ENCODE peak calls at places on chromosomes 12 and 14, in seven cellular contexts. O is endothelial cell; I is foreskin fibroblast; M is effector CD8-positive, alpha-beta T cell; S is T follicular helper cell; T is H54; Y is fibroblast of villous mesenchyme. L is an unnamed sample.

GRCh38 chr14:59425322-59425945 is 39.7 kb downstream of the GPR135 start:
- DNase-seq in O (no peak), M (no peak), T (no peak), I (peak; percentile 84), S (no peak), Y (peak; percentile 39), L (no peak)

GRCh38 chr12:77349703-77350102 is 284.3 kb upstream of the E2F7 start:
- DNase-seq in Y (no peak), S (no peak), I (no peak), O (no peak), M (no peak), T (no peak), L (no peak)

GRCh38 chr12:124390442-124391116 is 95.7 kb downstream of the RFLNA start:
- DNase-seq in S (no peak), I (peak; percentile 85), Y (peak; percentile 84), M (no peak), T (peak; percentile 77), O (no peak), L (no peak)

GRCh38 chr12:121582583-121583333 is 1.9 kb upstream of the KDM2B start:
- DNase-seq in I (peak; percentile 41), Y (no peak), M (no peak), O (no peak), T (no peak), S (no peak), L (no peak)

GRCh38 chr12:48350249-48351021 is at the start of gene ZNF641:
- DNase-seq in M (peak; percentile 76), I (peak; percentile 83), T (peak; percentile 61), O (peak; percentile 67), Y (peak; percentile 85), S (peak; percentile 79), L (peak; percentile 41)

GRCh38 chr14:103925316-103925715 is 2.9 kb upstream of the TDRD9 start:
- DNase-seq in Y (no peak), I (no peak), O (no peak), T (no peak), M (no peak), S (no peak), L (no peak)

GRCh38 chr14:54267172-54267571 is 129.6 kb upstream of the CDKN3 start:
- DNase-seq in M (no peak), T (no peak), O (no peak), S (no peak), I (no peak), Y (no peak), L (no peak)

GRCh38 chr14:99468836-99469592 is 11.6 kb downstream of the SETD3 start:
- DNase-seq in T (no peak), Y (no peak), S (no peak), M (no peak), O (no peak), I (no peak), L (no peak)

GRCh38 chr14:102568115-102568614 is 24.3 kb upstream of the RCOR1 start:
- DNase-seq in S (peak; percentile 15), I (no peak), Y (no peak), O (no peak), M (no peak), T (no peak), L (no peak)

GRCh38 chr14:30298266-30298795 is 260.6 kb upstream of the G2E3 start:
- DNase-seq in M (no peak), I (no peak), O (no peak), Y (no peak), T (no peak), S (no peak), L (no peak)

GRCh38 chr14:86604546-86604945 is 1074.6 kb downstream of the FLRT2 start:
- DNase-seq in S (no peak), T (no peak), O (no peak), Y (no peak), I (peak; percentile 6), M (no peak), L (no peak)